ENCODE peak calls at places on chromosomes 6 and 20, in ten cellular contexts. D, P, B, F, X, N, S, A, C and U are unnamed samples.

GRCh38 chr6:157269261-157269794 is 54.0 kb downstream of the TMEM242 start:
- DNase-seq in D (peak; percentile 30), P (peak; percentile 78), B (no peak), F (no peak), X (no peak), N (no peak), S (no peak), A (no peak), C (peak; percentile 38), U (no peak)

GRCh38 chr6:127971945-127972391 is 71.1 kb upstream of the THEMIS start:
- DNase-seq in D (peak; percentile 37), P (no peak), B (no peak), F (no peak), X (no peak), N (peak; percentile 21), S (peak; percentile 89), A (peak; percentile 69), C (no peak), U (no peak)

GRCh38 chr6:43669050-43669921 is 18.3 kb downstream of the MRPS18A start:
- DNase-seq in D (peak; percentile 51), P (peak; percentile 87), B (no peak), F (peak; percentile 40), X (peak; percentile 27), N (no peak), S (no peak), A (no peak), C (no peak), U (no peak)

GRCh38 chr6:165728196-165728595 is 65.2 kb upstream of the PDE10A start:
- DNase-seq in D (no peak), P (no peak), B (no peak), F (no peak), X (no peak), N (no peak), S (no peak), A (no peak), C (no peak), U (no peak)

GRCh38 chr6:169653691-169654090 is 48.1 kb downstream of the WDR27 start:
- DNase-seq in D (no peak), P (no peak), B (no peak), F (no peak), X (no peak), N (no peak), S (no peak), A (no peak), C (no peak), U (no peak)

GRCh38 chr6:12017263-12017662 is 5.2 kb downstream of the HIVEP1 start:
- DNase-seq in D (no peak), P (no peak), B (no peak), F (no peak), X (no peak), N (no peak), S (no peak), A (no peak), C (no peak), U (no peak)

GRCh38 chr20:62363920-62364851 is 2.9 kb downstream of the LAMA5 start:
- DNase-seq in D (no peak), P (peak; percentile 64), B (no peak), F (peak; percentile 63), X (peak; percentile 63), N (no peak), S (no peak), A (no peak), C (peak; percentile 17), U (no peak)

GRCh38 chr6:129671442-129672344 is 38.3 kb downstream of the ARHGAP18 start:
- DNase-seq in D (no peak), P (peak; percentile 59), B (no peak), F (peak; percentile 80), X (peak; percentile 71), N (peak; percentile 92), S (no peak), A (no peak), C (no peak), U (no peak)

GRCh38 chr6:110355727-110356126 is 2.4 kb downstream of the METTL24 start:
- DNase-seq in D (no peak), P (no peak), B (no peak), F (no peak), X (peak; percentile 55), N (no peak), S (no peak), A (no peak), C (no peak), U (no peak)

GRCh38 chr6:206264-206663 is 86.0 kb upstream of the DUSP22 start:
- DNase-seq in D (no peak), P (no peak), B (no peak), F (no peak), X (no peak), N (no peak), S (no peak), A (no peak), C (no peak), U (no peak)

GRCh38 chr6:19121516-19121915 is 715.7 kb upstream of the ID4 start:
- DNase-seq in D (no peak), P (no peak), B (no peak), F (no peak), X (no peak), N (no peak), S (no peak), A (no peak), C (no peak), U (no peak)

GRCh38 chr6:37485259-37485658 is 14.4 kb downstream of the CCDC167 start:
- DNase-seq in D (no peak), P (no peak), B (no peak), F (peak; percentile 63), X (peak; percentile 49), N (no peak), S (no peak), A (no peak), C (no peak), U (peak; percentile 43)
- TF ChIP-seq CTCF in D (no peak), P (no peak), B (no peak), F (peak; percentile 75), X (peak; percentile 39), N (peak; percentile 22), S (peak; percentile 21), A (peak; percentile 38), C (no peak), U (no peak)

GRCh38 chr6:63180367-63180766 is 30.9 kb upstream of the FKBP1C start:
- DNase-seq in D (no peak), P (no peak), B (no peak), F (no peak), X (no peak), N (no peak), S (no peak), A (no peak), C (no peak), U (no peak)
- H3K4me3 ChIP-seq in D (no peak overlapping the region), P (no peak overlapping the region), B (no peak overlapping the region), F (no peak overlapping the region), X (no peak overlapping the region), N (no peak overlapping the region), S (no peak overlapping the region), A (no peak overlapping the region), C (no peak overlapping the region), U (no peak overlapping the region)

GRCh38 chr6:136252441-136252840 is 2.3 kb upstream of the MTFR2 start:
- DNase-seq in D (no peak), P (no peak), B (no peak), F (no peak), X (no peak), N (no peak), S (no peak), A (no peak), C (no peak), U (no peak)

GRCh38 chr6:136249811-136250685 is at the start of gene MTFR2:
- DNase-seq in D (peak; percentile 99), P (peak; percentile 94), B (peak; percentile 95), F (peak; percentile 100), X (peak; percentile 99), N (peak; percentile 99), S (peak; percentile 98), A (peak; percentile 97), C (peak; percentile 98), U (peak; percentile 93)

GRCh38 chr6:136249336-136249735 is 775 bp downstream of the MTFR2 start:
- DNase-seq in D (no peak), P (no peak), B (no peak), F (peak; percentile 45), X (peak; percentile 22), N (peak; percentile 21), S (no peak), A (no peak), C (no peak), U (no peak)

GRCh38 chr6:136251394-136251793 is 1.3 kb upstream of the MTFR2 start:
- DNase-seq in D (no peak), P (no peak), B (no peak), F (peak; percentile 64), X (no peak), N (no peak), S (no peak), A (no peak), C (no peak), U (no peak)

DNA sequence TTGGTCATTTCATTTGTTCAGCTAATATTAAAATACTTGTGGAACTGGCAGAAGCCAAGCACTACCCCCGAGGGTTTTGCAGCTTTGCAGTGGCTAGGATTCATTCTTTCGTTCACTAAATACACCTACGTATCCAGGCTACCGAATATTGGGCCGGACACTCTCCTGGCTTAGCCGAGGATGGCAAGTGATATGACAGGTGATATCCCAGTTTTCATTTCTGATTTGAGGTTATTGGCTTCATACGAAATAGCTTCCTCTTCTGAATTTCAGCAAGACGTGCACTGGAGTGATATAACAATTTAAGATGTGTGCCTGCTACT is 536 bp upstream of the MTFR2 start:
- DNase-seq in D (no peak), P (no peak), B (no peak), F (no peak), X (no peak), N (no peak), S (no peak), A (no peak), C (no peak), U (no peak)
- TF ChIP-seq CTCF in D (no peak), P (no peak), B (no peak), F (no peak), X (no peak), N (no peak), S (no peak), A (no peak), C (no peak), U (peak; percentile 6)

GRCh38 chr6:132072271-132072670 is 121.1 kb upstream of the CCN2 start:
- DNase-seq in D (no peak), P (no peak), B (no peak), F (no peak), X (no peak), N (no peak), S (no peak), A (no peak), C (no peak), U (no peak)

GRCh38 chr6:132076452-132076851 is 125.3 kb upstream of the CCN2 start:
- DNase-seq in D (no peak), P (no peak), B (no peak), F (no peak), X (no peak), N (no peak), S (no peak), A (no peak), C (no peak), U (no peak)

GRCh38 chr6:132068766-132069165 is 117.6 kb upstream of the CCN2 start:
- DNase-seq in D (no peak), P (no peak), B (no peak), F (no peak), X (no peak), N (no peak), S (no peak), A (no peak), C (no peak), U (no peak)

GRCh38 chr6:132070356-132070755 is 119.2 kb upstream of the CCN2 start:
- DNase-seq in D (no peak), P (no peak), B (no peak), F (no peak), X (no peak), N (no peak), S (no peak), A (no peak), C (no peak), U (no peak)

GRCh38 chr6:132072831-132073230 is 121.7 kb upstream of the CCN2 start:
- DNase-seq in D (no peak), P (no peak), B (no peak), F (no peak), X (no peak), N (no peak), S (no peak), A (no peak), C (no peak), U (no peak)
- H3K4me3 ChIP-seq in D (no peak overlapping the region), P (no peak overlapping the region), B (no peak overlapping the region), F (no peak overlapping the region), X (no peak overlapping the region), N (no peak overlapping the region), S (no peak overlapping the region), A (no peak overlapping the region), C (no peak overlapping the region), U (no peak overlapping the region)